ENCODE peak calls at places on chromosomes 11 and 22, in nine cellular contexts. One of them, this sample, is unnamed.

GRCh38 chr11:124844664-124845079 is 20.6 kb upstream of the ROBO3 start:
- DNase-seq in NCI-H1436: no peak
- DNase-seq in T-helper 1 cell: no peak
- DNase-seq in activated T-helper 1 cell treated with Interleukin-2 at 50 U/mL for 16 hours: no peak
- DNase-seq in HTR-8/SVneo: no peak
- DNase-seq in lower lobe of right lung: no peak
- DNase-seq in cardiac muscle cell: no peak
- DNase-seq in NCI-H1092 treated with DMSO at 0.1 percent for 48 hours: no peak
- DNase-seq in M059J: no peak
- DNase-seq in this sample: no peak

GRCh38 chr11:1548221-1549070 is 23.6 kb downstream of the DUSP8 start:
- DNase-seq in NCI-H1436: peak; percentile 30
- DNase-seq in T-helper 1 cell: no peak
- DNase-seq in activated T-helper 1 cell treated with Interleukin-2 at 50 U/mL for 16 hours: no peak
- DNase-seq in HTR-8/SVneo: peak; percentile 54
- DNase-seq in lower lobe of right lung: peak; percentile 87
- DNase-seq in cardiac muscle cell: peak; percentile 90
- DNase-seq in NCI-H1092 treated with DMSO at 0.1 percent for 48 hours: no peak
- DNase-seq in M059J: peak; percentile 74
- DNase-seq in this sample: peak; percentile 53

GRCh38 chr22:30308518-30309230 is 18.1 kb downstream of the TBC1D10A start:
- DNase-seq in NCI-H1436: no peak
- DNase-seq in T-helper 1 cell: no peak
- DNase-seq in activated T-helper 1 cell treated with Interleukin-2 at 50 U/mL for 16 hours: no peak
- DNase-seq in HTR-8/SVneo: no peak
- DNase-seq in lower lobe of right lung: no peak
- DNase-seq in cardiac muscle cell: no peak
- DNase-seq in NCI-H1092 treated with DMSO at 0.1 percent for 48 hours: no peak
- DNase-seq in M059J: no peak
- DNase-seq in this sample: no peak

GRCh38 chr11:79493555-79494171 is 52.8 kb upstream of the TENM4 start:
- DNase-seq in NCI-H1436: peak; percentile 60
- DNase-seq in T-helper 1 cell: no peak
- DNase-seq in activated T-helper 1 cell treated with Interleukin-2 at 50 U/mL for 16 hours: no peak
- DNase-seq in HTR-8/SVneo: peak; percentile 43
- DNase-seq in lower lobe of right lung: peak; percentile 74
- DNase-seq in cardiac muscle cell: peak; percentile 91
- DNase-seq in NCI-H1092 treated with DMSO at 0.1 percent for 48 hours: peak; percentile 69
- DNase-seq in M059J: peak; percentile 67
- DNase-seq in this sample: peak; percentile 83

GRCh38 chr22:41530612-41531421 is 13.5 kb downstream of the POLR3H start:
- DNase-seq in NCI-H1436: no peak
- DNase-seq in T-helper 1 cell: no peak
- DNase-seq in activated T-helper 1 cell treated with Interleukin-2 at 50 U/mL for 16 hours: no peak
- DNase-seq in HTR-8/SVneo: no peak
- DNase-seq in lower lobe of right lung: no peak
- DNase-seq in cardiac muscle cell: no peak
- DNase-seq in NCI-H1092 treated with DMSO at 0.1 percent for 48 hours: no peak
- DNase-seq in M059J: no peak
- DNase-seq in this sample: no peak

GRCh38 chr22:46634011-46634699 is 14.0 kb downstream of the GRAMD4 start:
- DNase-seq in NCI-H1436: no peak
- DNase-seq in T-helper 1 cell: no peak
- DNase-seq in activated T-helper 1 cell treated with Interleukin-2 at 50 U/mL for 16 hours: no peak
- DNase-seq in HTR-8/SVneo: no peak
- DNase-seq in lower lobe of right lung: no peak
- DNase-seq in cardiac muscle cell: no peak
- DNase-seq in NCI-H1092 treated with DMSO at 0.1 percent for 48 hours: no peak
- DNase-seq in M059J: no peak
- DNase-seq in this sample: no peak

GRCh38 chr22:50738649-50739227 is 734 bp downstream of the ACR start:
- DNase-seq in NCI-H1436: no peak
- DNase-seq in T-helper 1 cell: no peak
- DNase-seq in activated T-helper 1 cell treated with Interleukin-2 at 50 U/mL for 16 hours: no peak
- DNase-seq in HTR-8/SVneo: no peak
- DNase-seq in lower lobe of right lung: no peak
- DNase-seq in cardiac muscle cell: no peak
- DNase-seq in NCI-H1092 treated with DMSO at 0.1 percent for 48 hours: no peak
- DNase-seq in M059J: no peak
- DNase-seq in this sample: no peak

GRCh38 chr11:69639843-69640242 is 1.1 kb upstream of the CCND1 start:
- DNase-seq in NCI-H1436: no peak
- DNase-seq in T-helper 1 cell: no peak
- DNase-seq in activated T-helper 1 cell treated with Interleukin-2 at 50 U/mL for 16 hours: no peak
- DNase-seq in HTR-8/SVneo: no peak
- DNase-seq in lower lobe of right lung: no peak
- DNase-seq in cardiac muscle cell: no peak
- DNase-seq in NCI-H1092 treated with DMSO at 0.1 percent for 48 hours: no peak
- DNase-seq in M059J: no peak
- DNase-seq in this sample: no peak

GRCh38 chr11:133600876-133601275 is 68.6 kb upstream of the OPCML start:
- DNase-seq in NCI-H1436: no peak
- DNase-seq in T-helper 1 cell: no peak
- DNase-seq in activated T-helper 1 cell treated with Interleukin-2 at 50 U/mL for 16 hours: no peak
- DNase-seq in HTR-8/SVneo: no peak
- DNase-seq in lower lobe of right lung: no peak
- DNase-seq in cardiac muscle cell: no peak
- DNase-seq in NCI-H1092 treated with DMSO at 0.1 percent for 48 hours: no peak
- DNase-seq in M059J: no peak
- DNase-seq in this sample: no peak

GRCh38 chr22:22397292-22397870 is 111.2 kb downstream of the ZNF280B start:
- DNase-seq in NCI-H1436: no peak
- DNase-seq in T-helper 1 cell: no peak
- DNase-seq in activated T-helper 1 cell treated with Interleukin-2 at 50 U/mL for 16 hours: no peak
- DNase-seq in HTR-8/SVneo: no peak
- DNase-seq in lower lobe of right lung: no peak
- DNase-seq in cardiac muscle cell: no peak
- DNase-seq in NCI-H1092 treated with DMSO at 0.1 percent for 48 hours: peak; percentile 23
- DNase-seq in M059J: peak; percentile 84
- DNase-seq in this sample: peak; percentile 74

GRCh38 chr11:128310676-128311445 is 276.5 kb downstream of the ETS1 start:
- DNase-seq in NCI-H1436: no peak
- DNase-seq in T-helper 1 cell: no peak
- DNase-seq in activated T-helper 1 cell treated with Interleukin-2 at 50 U/mL for 16 hours: no peak
- DNase-seq in HTR-8/SVneo: no peak
- DNase-seq in lower lobe of right lung: no peak
- DNase-seq in cardiac muscle cell: no peak
- DNase-seq in NCI-H1092 treated with DMSO at 0.1 percent for 48 hours: no peak
- DNase-seq in M059J: no peak
- DNase-seq in this sample: no peak

GRCh38 chr11:95337175-95337957 is 106.4 kb upstream of the SESN3 start:
- DNase-seq in NCI-H1436: peak; percentile 37
- DNase-seq in T-helper 1 cell: no peak
- DNase-seq in activated T-helper 1 cell treated with Interleukin-2 at 50 U/mL for 16 hours: no peak
- DNase-seq in HTR-8/SVneo: no peak
- DNase-seq in lower lobe of right lung: peak; percentile 68
- DNase-seq in cardiac muscle cell: peak; percentile 35
- DNase-seq in NCI-H1092 treated with DMSO at 0.1 percent for 48 hours: peak; percentile 81
- DNase-seq in M059J: peak; percentile 3
- DNase-seq in this sample: no peak

GRCh38 chr11:118909619-118910308 is 16.0 kb downstream of the BCL9L start:
- DNase-seq in NCI-H1436: no peak
- DNase-seq in T-helper 1 cell: no peak
- DNase-seq in activated T-helper 1 cell treated with Interleukin-2 at 50 U/mL for 16 hours: no peak
- DNase-seq in HTR-8/SVneo: no peak
- DNase-seq in lower lobe of right lung: no peak
- DNase-seq in cardiac muscle cell: no peak
- DNase-seq in NCI-H1092 treated with DMSO at 0.1 percent for 48 hours: no peak
- DNase-seq in M059J: no peak
- DNase-seq in this sample: no peak

GRCh38 chr11:10263929-10264328 is 30.1 kb downstream of the SBF2 start:
- DNase-seq in NCI-H1436: no peak
- DNase-seq in T-helper 1 cell: no peak
- DNase-seq in activated T-helper 1 cell treated with Interleukin-2 at 50 U/mL for 16 hours: no peak
- DNase-seq in HTR-8/SVneo: peak; percentile 45
- DNase-seq in lower lobe of right lung: no peak
- DNase-seq in cardiac muscle cell: no peak
- DNase-seq in NCI-H1092 treated with DMSO at 0.1 percent for 48 hours: no peak
- DNase-seq in M059J: peak; percentile 64
- DNase-seq in this sample: peak; percentile 34

GRCh38 chr22:48980918-48981317 is 846.8 kb downstream of the BRD1 start:
- DNase-seq in NCI-H1436: no peak
- DNase-seq in T-helper 1 cell: no peak
- DNase-seq in activated T-helper 1 cell treated with Interleukin-2 at 50 U/mL for 16 hours: no peak
- DNase-seq in HTR-8/SVneo: no peak
- DNase-seq in lower lobe of right lung: no peak
- DNase-seq in cardiac muscle cell: no peak
- DNase-seq in NCI-H1092 treated with DMSO at 0.1 percent for 48 hours: no peak
- DNase-seq in M059J: no peak
- DNase-seq in this sample: no peak

GRCh38 chr11:128522943-128523518 is 64.3 kb downstream of the ETS1 start:
- DNase-seq in NCI-H1436: no peak
- DNase-seq in T-helper 1 cell: peak; percentile 43
- DNase-seq in activated T-helper 1 cell treated with Interleukin-2 at 50 U/mL for 16 hours: no peak
- DNase-seq in HTR-8/SVneo: no peak
- DNase-seq in lower lobe of right lung: no peak
- DNase-seq in cardiac muscle cell: no peak
- DNase-seq in NCI-H1092 treated with DMSO at 0.1 percent for 48 hours: no peak
- DNase-seq in M059J: peak; percentile 64
- DNase-seq in this sample: no peak